ENCODE peak calls at places on chromosomes 13 and 19, in five cellular contexts. One of them, this sample, is unnamed.

GRCh38 chr13:47327856-47328255 is 431.0 kb upstream of the HTR2A start:
- DNase-seq in progenitor cell of endocrine pancreas: no peak
- DNase-seq in sciatic nerve: no peak
- DNase-seq in activated CD4-positive, alpha-beta T cell treated with anti-CD3 and anti-CD28 coated beads, Interleukin-2, amount 50 U/mL, for 24 hours: no peak
- DNase-seq in ELR: no peak
- DNase-seq in this sample: no peak

GRCh38 chr19:50795665-50796073 is 5.5 kb downstream of the ACP4 start:
- DNase-seq in progenitor cell of endocrine pancreas: no peak
- DNase-seq in sciatic nerve: no peak
- DNase-seq in activated CD4-positive, alpha-beta T cell treated with anti-CD3 and anti-CD28 coated beads, Interleukin-2, amount 50 U/mL, for 24 hours: no peak
- DNase-seq in ELR: no peak
- DNase-seq in this sample: no peak

GRCh38 chr13:99176309-99177276 is 24.1 kb upstream of the UBAC2 start:
- DNase-seq in progenitor cell of endocrine pancreas: peak
- DNase-seq in sciatic nerve: peak
- DNase-seq in activated CD4-positive, alpha-beta T cell treated with anti-CD3 and anti-CD28 coated beads, Interleukin-2, amount 50 U/mL, for 24 hours: peak
- DNase-seq in ELR: peak
- DNase-seq in this sample: no peak

GRCh38 chr19:11887618-11888531 is at the start of gene ZNF69:
- DNase-seq in progenitor cell of endocrine pancreas: peak
- DNase-seq in sciatic nerve: peak
- DNase-seq in activated CD4-positive, alpha-beta T cell treated with anti-CD3 and anti-CD28 coated beads, Interleukin-2, amount 50 U/mL, for 24 hours: peak
- DNase-seq in ELR: peak
- DNase-seq in this sample: peak

GRCh38 chr19:29952646-29953045 is 10.6 kb downstream of the URI1 start:
- DNase-seq in progenitor cell of endocrine pancreas: no peak
- DNase-seq in sciatic nerve: no peak
- DNase-seq in activated CD4-positive, alpha-beta T cell treated with anti-CD3 and anti-CD28 coated beads, Interleukin-2, amount 50 U/mL, for 24 hours: no peak
- DNase-seq in ELR: no peak
- DNase-seq in this sample: no peak

GRCh38 chr13:43026262-43026661 is 2.9 kb downstream of the DNAJC15 start:
- DNase-seq in progenitor cell of endocrine pancreas: no peak
- DNase-seq in sciatic nerve: no peak
- DNase-seq in activated CD4-positive, alpha-beta T cell treated with anti-CD3 and anti-CD28 coated beads, Interleukin-2, amount 50 U/mL, for 24 hours: no peak
- DNase-seq in ELR: no peak
- DNase-seq in this sample: no peak

GRCh38 chr19:58562126-58563033 is 4.0 kb upstream of the UBE2M start:
- DNase-seq in progenitor cell of endocrine pancreas: no peak
- DNase-seq in sciatic nerve: peak
- DNase-seq in activated CD4-positive, alpha-beta T cell treated with anti-CD3 and anti-CD28 coated beads, Interleukin-2, amount 50 U/mL, for 24 hours: no peak
- DNase-seq in ELR: no peak
- DNase-seq in this sample: no peak

GRCh38 chr13:110524484-110525254 is 36.9 kb downstream of the RAB20 start:
- DNase-seq in progenitor cell of endocrine pancreas: no peak
- DNase-seq in sciatic nerve: no peak
- DNase-seq in activated CD4-positive, alpha-beta T cell treated with anti-CD3 and anti-CD28 coated beads, Interleukin-2, amount 50 U/mL, for 24 hours: no peak
- DNase-seq in ELR: no peak
- DNase-seq in this sample: no peak

GRCh38 chr13:105908581-105908980 is 626.9 kb downstream of the EFNB2 start:
- DNase-seq in progenitor cell of endocrine pancreas: no peak
- DNase-seq in sciatic nerve: no peak
- DNase-seq in activated CD4-positive, alpha-beta T cell treated with anti-CD3 and anti-CD28 coated beads, Interleukin-2, amount 50 U/mL, for 24 hours: no peak
- DNase-seq in ELR: peak
- DNase-seq in this sample: no peak

GRCh38 chr13:113881614-113882265 is 17.9 kb upstream of the GAS6 start:
- DNase-seq in progenitor cell of endocrine pancreas: no peak
- DNase-seq in sciatic nerve: no peak
- DNase-seq in activated CD4-positive, alpha-beta T cell treated with anti-CD3 and anti-CD28 coated beads, Interleukin-2, amount 50 U/mL, for 24 hours: no peak
- DNase-seq in ELR: no peak
- DNase-seq in this sample: no peak

GRCh38 chr19:50202399-50202798 is 1.0 kb upstream of the MYH14 start:
- DNase-seq in progenitor cell of endocrine pancreas: no peak
- DNase-seq in sciatic nerve: no peak
- DNase-seq in activated CD4-positive, alpha-beta T cell treated with anti-CD3 and anti-CD28 coated beads, Interleukin-2, amount 50 U/mL, for 24 hours: no peak
- DNase-seq in ELR: no peak
- DNase-seq in this sample: no peak

GRCh38 chr19:57708641-57709354 is at the start of gene ZNF154:
- DNase-seq in progenitor cell of endocrine pancreas: peak
- DNase-seq in sciatic nerve: no peak
- DNase-seq in activated CD4-positive, alpha-beta T cell treated with anti-CD3 and anti-CD28 coated beads, Interleukin-2, amount 50 U/mL, for 24 hours: peak
- DNase-seq in ELR: no peak
- DNase-seq in this sample: no peak

GRCh38 chr19:11251650-11252314 is 10.5 kb downstream of the DOCK6 start:
- DNase-seq in progenitor cell of endocrine pancreas: no peak
- DNase-seq in sciatic nerve: no peak
- DNase-seq in activated CD4-positive, alpha-beta T cell treated with anti-CD3 and anti-CD28 coated beads, Interleukin-2, amount 50 U/mL, for 24 hours: no peak
- DNase-seq in ELR: no peak
- DNase-seq in this sample: no peak